ENCODE peak calls at places on chromosomes 13 and 19, in ten cellular contexts. One of them, this sample, is unnamed.

GRCh38 chr13:30862707-30863106 is 43.4 kb upstream of the MEDAG start:
- DNase-seq in HFFc6: no peak
- DNase-seq in cardiac muscle cell: peak
- DNase-seq in endothelial cell: no peak
- DNase-seq in thoracic aorta: peak
- DNase-seq in neural crest cell: no peak
- DNase-seq in mesothelial cell of epicardium: no peak
- DNase-seq in mucosa of descending colon: no peak
- DNase-seq in right lobe of liver: no peak
- DNase-seq in thyroid gland: peak
- DNase-seq in this sample: no peak

GRCh38 chr13:110331362-110331761 is 24.3 kb downstream of the COL4A2 start:
- DNase-seq in HFFc6: no peak
- DNase-seq in mucosa of descending colon: no peak
- DNase-seq in thyroid gland: peak
- DNase-seq in right lobe of liver: no peak
- DNase-seq in endothelial cell: no peak
- DNase-seq in neural crest cell: no peak
- DNase-seq in mesothelial cell of epicardium: no peak
- DNase-seq in cardiac muscle cell: peak
- DNase-seq in thoracic aorta: no peak
- DNase-seq in this sample: no peak

GRCh38 chr13:50026788-50027473 is 11.7 kb downstream of the KCNRG start:
- DNase-seq in thyroid gland: no peak
- DNase-seq in mucosa of descending colon: no peak
- DNase-seq in endothelial cell: no peak
- DNase-seq in mesothelial cell of epicardium: no peak
- DNase-seq in right lobe of liver: no peak
- DNase-seq in neural crest cell: no peak
- DNase-seq in HFFc6: no peak
- DNase-seq in thoracic aorta: no peak
- DNase-seq in cardiac muscle cell: no peak
- DNase-seq in this sample: no peak

GRCh38 chr19:39423258-39424086 is 11.0 kb downstream of the PLEKHG2 start:
- DNase-seq in cardiac muscle cell: no peak
- DNase-seq in thoracic aorta: no peak
- DNase-seq in endothelial cell: no peak
- DNase-seq in mucosa of descending colon: no peak
- DNase-seq in HFFc6: no peak
- DNase-seq in mesothelial cell of epicardium: no peak
- DNase-seq in neural crest cell: no peak
- DNase-seq in thyroid gland: no peak
- DNase-seq in right lobe of liver: no peak
- DNase-seq in this sample: no peak

GRCh38 chr13:77319536-77319935 is 7.4 kb downstream of the MYCBP2 start:
- DNase-seq in thyroid gland: no peak
- DNase-seq in right lobe of liver: no peak
- DNase-seq in mesothelial cell of epicardium: no peak
- DNase-seq in neural crest cell: no peak
- DNase-seq in endothelial cell: no peak
- DNase-seq in mucosa of descending colon: no peak
- DNase-seq in cardiac muscle cell: no peak
- DNase-seq in thoracic aorta: no peak
- DNase-seq in HFFc6: no peak
- DNase-seq in this sample: no peak

GRCh38 chr13:52128714-52129700 is at the start of gene NEK5:
- DNase-seq in mucosa of descending colon: peak
- DNase-seq in right lobe of liver: peak
- DNase-seq in thoracic aorta: no peak
- DNase-seq in endothelial cell: peak
- DNase-seq in cardiac muscle cell: peak
- DNase-seq in neural crest cell: peak
- DNase-seq in mesothelial cell of epicardium: peak
- DNase-seq in HFFc6: peak
- DNase-seq in thyroid gland: peak
- DNase-seq in this sample: peak

GRCh38 chr19:55489711-55490477 is 1.7 kb downstream of the SSC5D start:
- DNase-seq in neural crest cell: no peak
- DNase-seq in HFFc6: no peak
- DNase-seq in cardiac muscle cell: no peak
- DNase-seq in mucosa of descending colon: no peak
- DNase-seq in thoracic aorta: no peak
- DNase-seq in thyroid gland: no peak
- DNase-seq in endothelial cell: no peak
- DNase-seq in mesothelial cell of epicardium: no peak
- DNase-seq in right lobe of liver: no peak
- DNase-seq in this sample: no peak

GRCh38 chr13:32940601-32941000 is 75.6 kb upstream of the KL start:
- DNase-seq in thyroid gland: no peak
- DNase-seq in neural crest cell: no peak
- DNase-seq in endothelial cell: no peak
- DNase-seq in HFFc6: no peak
- DNase-seq in cardiac muscle cell: peak
- DNase-seq in thoracic aorta: no peak
- DNase-seq in mesothelial cell of epicardium: no peak
- DNase-seq in right lobe of liver: no peak
- DNase-seq in mucosa of descending colon: peak
- DNase-seq in this sample: no peak

GRCh38 chr13:33520480-33520839 is 234.9 kb upstream of the STARD13 start:
- DNase-seq in HFFc6: no peak
- DNase-seq in mesothelial cell of epicardium: no peak
- DNase-seq in mucosa of descending colon: no peak
- DNase-seq in thoracic aorta: no peak
- DNase-seq in neural crest cell: no peak
- DNase-seq in thyroid gland: no peak
- DNase-seq in right lobe of liver: no peak
- DNase-seq in endothelial cell: no peak
- DNase-seq in cardiac muscle cell: no peak
- DNase-seq in this sample: no peak

GRCh38 chr13:37870489-37870845 is 895 bp upstream of the TRPC4 start:
- DNase-seq in right lobe of liver: no peak
- DNase-seq in thoracic aorta: no peak
- DNase-seq in thyroid gland: no peak
- DNase-seq in HFFc6: no peak
- DNase-seq in cardiac muscle cell: no peak
- DNase-seq in mucosa of descending colon: no peak
- DNase-seq in neural crest cell: no peak
- DNase-seq in mesothelial cell of epicardium: no peak
- DNase-seq in endothelial cell: no peak
- DNase-seq in this sample: no peak

GRCh38 chr19:14786421-14786851 is 8.1 kb upstream of the ADGRE2 start:
- DNase-seq in mucosa of descending colon: no peak
- DNase-seq in endothelial cell: peak
- DNase-seq in cardiac muscle cell: peak
- DNase-seq in HFFc6: no peak
- DNase-seq in right lobe of liver: no peak
- DNase-seq in mesothelial cell of epicardium: no peak
- DNase-seq in thyroid gland: no peak
- DNase-seq in thoracic aorta: no peak
- DNase-seq in neural crest cell: peak
- DNase-seq in this sample: no peak

GRCh38 chr13:40910324-40911050 is 108.6 kb downstream of the ELF1 start:
- DNase-seq in thyroid gland: no peak
- DNase-seq in endothelial cell: no peak
- DNase-seq in mesothelial cell of epicardium: no peak
- DNase-seq in right lobe of liver: no peak
- DNase-seq in neural crest cell: no peak
- DNase-seq in HFFc6: peak
- DNase-seq in cardiac muscle cell: peak
- DNase-seq in mucosa of descending colon: no peak
- DNase-seq in thoracic aorta: no peak
- DNase-seq in this sample: no peak

GRCh38 chr13:110346661-110347067 is 39.6 kb downstream of the COL4A2 start:
- DNase-seq in HFFc6: no peak
- DNase-seq in mucosa of descending colon: peak
- DNase-seq in mesothelial cell of epicardium: no peak
- DNase-seq in right lobe of liver: no peak
- DNase-seq in neural crest cell: no peak
- DNase-seq in endothelial cell: no peak
- DNase-seq in thoracic aorta: no peak
- DNase-seq in thyroid gland: no peak
- DNase-seq in cardiac muscle cell: no peak
- DNase-seq in this sample: no peak

GRCh38 chr19:51339313-51339686 is 2.6 kb downstream of the VSIG10L start:
- DNase-seq in thoracic aorta: no peak
- DNase-seq in mucosa of descending colon: no peak
- DNase-seq in neural crest cell: no peak
- DNase-seq in HFFc6: no peak
- DNase-seq in mesothelial cell of epicardium: no peak
- DNase-seq in right lobe of liver: no peak
- DNase-seq in cardiac muscle cell: no peak
- DNase-seq in thyroid gland: no peak
- DNase-seq in endothelial cell: no peak
- DNase-seq in this sample: peak

GRCh38 chr19:5890099-5890498 is 13.5 kb downstream of the NDUFA11 start:
- DNase-seq in right lobe of liver: no peak
- DNase-seq in thyroid gland: no peak
- DNase-seq in cardiac muscle cell: no peak
- DNase-seq in mucosa of descending colon: no peak
- DNase-seq in mesothelial cell of epicardium: no peak
- DNase-seq in endothelial cell: no peak
- DNase-seq in neural crest cell: no peak
- DNase-seq in thoracic aorta: no peak
- DNase-seq in HFFc6: no peak
- DNase-seq in this sample: no peak

DNA sequence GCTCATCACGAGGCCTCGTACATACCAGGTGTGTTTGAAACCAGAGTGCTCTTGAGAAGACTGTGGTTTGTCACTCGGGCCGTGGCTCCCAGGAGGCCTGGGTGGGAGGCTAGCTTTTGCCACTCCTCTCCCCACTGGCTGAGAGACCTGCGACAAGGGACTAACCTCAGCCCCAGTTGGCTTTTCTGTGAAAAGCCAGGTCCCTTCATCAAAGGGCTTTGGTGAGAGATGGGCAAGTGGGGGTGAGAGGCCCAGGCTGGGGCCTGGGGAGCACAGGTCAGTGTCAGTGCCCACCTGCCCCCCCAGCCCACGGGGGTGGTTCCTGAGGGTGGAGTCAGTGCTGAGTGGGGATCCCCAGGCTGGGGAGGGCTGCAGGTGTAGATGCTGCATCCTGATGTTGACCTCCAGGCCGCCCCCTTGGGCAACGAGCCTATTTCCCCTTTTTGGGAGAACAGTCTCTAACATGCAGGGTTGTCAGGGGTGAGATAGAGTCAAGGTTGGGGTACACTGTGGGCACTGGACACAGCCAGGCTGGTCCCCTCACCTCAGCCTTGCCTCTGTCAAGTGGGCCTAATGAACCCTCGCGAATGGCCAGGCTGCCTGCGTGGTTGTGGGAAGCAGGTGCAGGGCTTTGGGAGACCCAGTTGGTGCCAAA is 661 bp downstream of the KCNJ14 start:
- DNase-seq in neural crest cell: no peak
- DNase-seq in thoracic aorta: no peak
- DNase-seq in mesothelial cell of epicardium: no peak
- DNase-seq in cardiac muscle cell: no peak
- DNase-seq in thyroid gland: no peak
- DNase-seq in HFFc6: no peak
- DNase-seq in mucosa of descending colon: no peak
- DNase-seq in endothelial cell: no peak
- DNase-seq in right lobe of liver: no peak
- DNase-seq in this sample: no peak
- TF ChIP-seq CTCF in neural crest cell: no peak
- TF ChIP-seq CTCF in thoracic aorta: no peak
- TF ChIP-seq CTCF in mesothelial cell of epicardium: no peak
- TF ChIP-seq CTCF in cardiac muscle cell: no peak
- TF ChIP-seq CTCF in thyroid gland: no peak
- TF ChIP-seq CTCF in HFFc6: no peak
- TF ChIP-seq CTCF in mucosa of descending colon: no peak
- TF ChIP-seq CTCF in endothelial cell: no peak
- TF ChIP-seq CTCF in right lobe of liver: no peak
- TF ChIP-seq CTCF in this sample: no peak

DNA sequence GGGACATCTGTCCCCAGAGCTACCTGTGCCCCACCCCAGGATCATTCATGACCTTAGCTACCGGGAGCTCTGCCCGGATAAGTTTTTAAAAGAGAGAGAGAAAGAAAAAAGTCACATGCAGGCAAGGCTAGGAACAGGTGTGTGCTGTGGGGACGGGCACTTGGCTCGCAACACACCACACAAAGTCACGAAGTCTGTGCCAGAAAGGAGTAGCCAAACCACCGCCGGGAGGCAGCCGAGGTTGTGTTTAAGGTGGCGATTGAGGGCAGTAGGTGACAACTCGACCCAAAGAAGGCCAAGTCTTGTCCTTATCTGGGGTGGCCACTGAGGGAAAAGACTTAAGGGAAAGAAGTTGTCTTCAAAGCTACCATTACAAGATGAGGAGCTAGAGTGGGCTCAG is 4.6 kb upstream of the TSHZ3 start:
- DNase-seq in HFFc6: no peak
- DNase-seq in mucosa of descending colon: no peak
- DNase-seq in mesothelial cell of epicardium: no peak
- DNase-seq in cardiac muscle cell: no peak
- DNase-seq in endothelial cell: peak
- DNase-seq in neural crest cell: no peak
- DNase-seq in right lobe of liver: no peak
- DNase-seq in thyroid gland: peak
- DNase-seq in thoracic aorta: no peak
- DNase-seq in this sample: no peak
- TF ChIP-seq CTCF in HFFc6: no peak
- TF ChIP-seq CTCF in mucosa of descending colon: no peak
- TF ChIP-seq CTCF in mesothelial cell of epicardium: no peak
- TF ChIP-seq CTCF in cardiac muscle cell: no peak
- TF ChIP-seq CTCF in endothelial cell: no peak
- TF ChIP-seq CTCF in neural crest cell: no peak
- TF ChIP-seq CTCF in right lobe of liver: no peak
- TF ChIP-seq CTCF in thyroid gland: no peak
- TF ChIP-seq CTCF in thoracic aorta: no peak
- TF ChIP-seq CTCF in this sample: no peak

GRCh38 chr19:50147462-50148423 is 15.3 kb downstream of the IZUMO2 start:
- DNase-seq in neural crest cell: peak
- DNase-seq in mesothelial cell of epicardium: peak
- DNase-seq in HFFc6: peak
- DNase-seq in thyroid gland: peak
- DNase-seq in mucosa of descending colon: peak
- DNase-seq in thoracic aorta: peak
- DNase-seq in endothelial cell: no peak
- DNase-seq in cardiac muscle cell: peak
- DNase-seq in right lobe of liver: peak
- DNase-seq in this sample: peak
- TF ChIP-seq CTCF in neural crest cell: peak
- TF ChIP-seq CTCF in mesothelial cell of epicardium: peak
- TF ChIP-seq CTCF in HFFc6: peak
- TF ChIP-seq CTCF in thyroid gland: peak
- TF ChIP-seq CTCF in mucosa of descending colon: no peak
- TF ChIP-seq CTCF in thoracic aorta: no peak
- TF ChIP-seq CTCF in endothelial cell: no peak
- TF ChIP-seq CTCF in cardiac muscle cell: peak
- TF ChIP-seq CTCF in right lobe of liver: peak
- TF ChIP-seq CTCF in this sample: no peak

GRCh38 chr19:12137541-12137940 is 2.6 kb downstream of the ZNF20 start:
- DNase-seq in thyroid gland: no peak
- DNase-seq in HFFc6: peak
- DNase-seq in mesothelial cell of epicardium: no peak
- DNase-seq in thoracic aorta: no peak
- DNase-seq in endothelial cell: no peak
- DNase-seq in mucosa of descending colon: no peak
- DNase-seq in right lobe of liver: no peak
- DNase-seq in neural crest cell: no peak
- DNase-seq in cardiac muscle cell: no peak
- DNase-seq in this sample: no peak
- TF ChIP-seq CTCF in thyroid gland: no peak
- TF ChIP-seq CTCF in HFFc6: peak
- TF ChIP-seq CTCF in mesothelial cell of epicardium: no peak
- TF ChIP-seq CTCF in thoracic aorta: no peak
- TF ChIP-seq CTCF in endothelial cell: no peak
- TF ChIP-seq CTCF in mucosa of descending colon: no peak
- TF ChIP-seq CTCF in right lobe of liver: peak
- TF ChIP-seq CTCF in neural crest cell: no peak
- TF ChIP-seq CTCF in cardiac muscle cell: no peak
- TF ChIP-seq CTCF in this sample: no peak